ENCODE peak calls at places on chromosomes 2 and 18, in ten cellular contexts. O is prostate gland, I is stomach, C is K562, U is sigmoid colon, F is HepG2, R is HCT116, Q is endothelial cell of umbilical vein, H is suprapubic skin, V is HL-60. E is an unnamed sample.

GRCh38 chr2:36355157-36355889 is at the start of gene CRIM1:
- DNase-seq in R (peak), V (no peak), U (peak), Q (peak), O (peak), H (peak), C (peak), I (peak), F (peak), E (peak)

GRCh38 chr2:217610411-217610814 is 392.4 kb downstream of the TNS1 start:
- DNase-seq in F (no peak), C (no peak), U (no peak), O (no peak), V (no peak), I (peak), R (no peak), Q (no peak), H (no peak), E (no peak)

GRCh38 chr18:70232251-70232650 is 26.8 kb upstream of the RTTN start:
- DNase-seq in I (no peak), R (no peak), C (no peak), H (no peak), V (no peak), F (no peak), Q (no peak), U (no peak), O (no peak), E (no peak)

GRCh38 chr2:41709702-41710599 is 337.9 kb upstream of the PKDCC start:
- DNase-seq in F (no peak), Q (no peak), V (no peak), O (no peak), C (no peak), R (no peak), I (no peak), U (no peak), H (no peak), E (no peak)

GRCh38 chr2:200694071-200694470 is 108.3 kb downstream of the AOX1 start:
- DNase-seq in H (no peak), C (no peak), U (no peak), O (no peak), R (no peak), Q (no peak), I (no peak), F (no peak), V (no peak), E (no peak)

GRCh38 chr2:30272761-30273573 is 41.6 kb downstream of the LBH start:
- DNase-seq in C (no peak), U (no peak), V (no peak), Q (peak), R (no peak), H (no peak), O (no peak), I (no peak), F (no peak), E (peak)

GRCh38 chr2:37795938-37796337 is 124.5 kb upstream of the CDC42EP3 start:
- DNase-seq in R (no peak), I (no peak), C (no peak), Q (no peak), U (no peak), H (no peak), V (no peak), F (no peak), O (no peak), E (no peak)

GRCh38 chr18:52200406-52200805 is 139.6 kb upstream of the DCC start:
- DNase-seq in U (no peak), O (no peak), V (no peak), C (no peak), R (no peak), I (no peak), Q (no peak), F (no peak), H (no peak), E (no peak)

GRCh38 chr2:232545511-232546375 is 4.6 kb downstream of the TIGD1 start:
- DNase-seq in U (peak), C (no peak), F (no peak), H (no peak), O (no peak), I (no peak), Q (no peak), R (no peak), V (no peak), E (no peak)

GRCh38 chr2:202096736-202097135 is 23.7 kb downstream of the KIAA2012 start:
- DNase-seq in F (no peak), V (no peak), Q (peak), C (no peak), O (no peak), I (no peak), U (no peak), H (no peak), R (no peak), E (no peak)

GRCh38 chr2:112141623-112142001 is 3.4 kb downstream of the FBLN7 start:
- DNase-seq in Q (no peak), H (no peak), R (no peak), V (no peak), C (no peak), F (no peak), U (no peak), O (no peak), I (no peak), E (no peak)

GRCh38 chr2:74549685-74549971 is 4.1 kb downstream of the LOXL3 start:
- DNase-seq in I (no peak), C (no peak), H (no peak), V (no peak), O (no peak), U (no peak), Q (no peak), F (no peak), R (no peak), E (no peak)

GRCh38 chr2:151678849-151679248 is 55.4 kb downstream of the NEB start:
- DNase-seq in C (no peak), U (no peak), R (no peak), Q (no peak), I (no peak), V (no peak), H (no peak), F (no peak), O (no peak), E (no peak)

GRCh38 chr2:195590866-195591215 is 66.2 kb upstream of the SLC39A10 start:
- DNase-seq in O (no peak), C (no peak), Q (no peak), R (no peak), F (no peak), H (no peak), I (no peak), V (no peak), U (no peak), E (peak)

GRCh38 chr2:25161055-25161781 is 7.2 kb downstream of the POMC start:
- DNase-seq in H (no peak), I (peak), U (peak), F (no peak), O (no peak), C (no peak), Q (peak), V (no peak), R (no peak), E (peak)

GRCh38 chr2:188278388-188279092 is 13.1 kb upstream of the GULP1 start:
- DNase-seq in C (no peak), I (no peak), O (no peak), F (no peak), Q (no peak), H (no peak), R (no peak), V (no peak), U (peak), E (no peak)

GRCh38 chr18:9808530-9809241 is 77.1 kb upstream of the TXNDC2 start:
- DNase-seq in C (no peak), H (no peak), F (peak), I (no peak), R (no peak), V (no peak), Q (peak), U (peak), O (peak), E (no peak)

GRCh38 chr2:16142383-16143361 is 202.3 kb downstream of the MYCN start:
- DNase-seq in Q (no peak), O (no peak), U (no peak), V (no peak), R (no peak), C (no peak), F (no peak), H (no peak), I (peak), E (no peak)

GRCh38 chr2:206296128-206296527 is 21.7 kb downstream of the ZDBF2 start:
- DNase-seq in H (no peak), V (no peak), I (no peak), C (no peak), U (no peak), R (no peak), F (no peak), O (no peak), Q (peak), E (no peak)

GRCh38 chr2:122851972-122852531 is 1096.6 kb downstream of the TSN start:
- DNase-seq in H (no peak), I (no peak), U (no peak), O (no peak), R (no peak), Q (no peak), C (no peak), F (no peak), V (no peak), E (no peak)

GRCh38 chr2:200578778-200579177 is 7.0 kb upstream of the AOX1 start:
- DNase-seq in I (no peak), U (no peak), H (no peak), Q (peak), R (no peak), V (peak), C (no peak), F (peak), O (no peak), E (no peak)

GRCh38 chr2:149093579-149093978 is 55.1 kb downstream of the LYPD6B start:
- DNase-seq in O (no peak), R (no peak), I (no peak), H (no peak), Q (no peak), C (no peak), U (no peak), V (no peak), F (no peak), E (no peak)

GRCh38 chr2:151230627-151231026 is 31.0 kb downstream of the RBM43 start:
- DNase-seq in V (peak), O (no peak), U (no peak), I (no peak), H (no peak), Q (no peak), C (no peak), F (no peak), R (no peak), E (no peak)

GRCh38 chr18:30527226-30527625 is 515.3 kb downstream of the DSC3 start:
- DNase-seq in F (no peak), H (no peak), V (no peak), O (no peak), C (no peak), I (no peak), R (no peak), Q (no peak), U (no peak), E (no peak)

GRCh38 chr18:6650756-6651155 is 78.8 kb upstream of the ARHGAP28 start:
- DNase-seq in R (no peak), H (no peak), C (no peak), O (no peak), U (no peak), F (no peak), Q (no peak), V (no peak), I (no peak), E (no peak)

GRCh38 chr2:135050684-135051083 is 1.4 kb upstream of the RAB3GAP1 start:
- DNase-seq in R (no peak), F (no peak), I (peak), H (no peak), Q (no peak), C (no peak), V (no peak), U (no peak), O (peak), E (no peak)

GRCh38 chr2:174561283-174562275 is 36.0 kb downstream of the WIPF1 start:
- DNase-seq in R (no peak), C (no peak), Q (peak), F (no peak), O (peak), I (peak), V (no peak), H (no peak), U (peak), E (peak)

GRCh38 chr18:10565835-10566234 is 40.0 kb downstream of the NAPG start:
- DNase-seq in H (no peak), O (no peak), R (no peak), U (no peak), F (no peak), Q (no peak), V (peak), C (no peak), I (no peak), E (no peak)

GRCh38 chr2:207478572-207478971 is 51.2 kb upstream of the CREB1 start:
- DNase-seq in I (no peak), C (no peak), O (no peak), F (no peak), H (no peak), Q (no peak), U (no peak), R (no peak), V (peak), E (no peak)

GRCh38 chr2:233133239-233133638 is 73.1 kb downstream of the INPP5D start:
- DNase-seq in V (no peak), O (no peak), I (no peak), C (no peak), U (no peak), R (no peak), Q (no peak), F (no peak), H (peak), E (no peak)

GRCh38 chr2:23620841-23621341 is 235.9 kb downstream of the KLHL29 start:
- DNase-seq in C (no peak), U (peak), Q (no peak), I (no peak), V (no peak), F (no peak), R (no peak), O (no peak), H (no peak), E (peak)

GRCh38 chr2:650343-651310 is 26.6 kb downstream of the TMEM18 start:
- DNase-seq in O (no peak), R (no peak), U (peak), C (no peak), V (no peak), Q (no peak), I (peak), F (no peak), H (no peak), E (no peak)

GRCh38 chr2:71801969-71802368 is 345.7 kb downstream of the CYP26B1 start:
- DNase-seq in U (peak), C (peak), H (peak), V (no peak), F (peak), I (no peak), R (peak), Q (peak), O (no peak), E (peak)

GRCh38 chr2:180125245-180125962 is 118.3 kb upstream of the CWC22 start:
- DNase-seq in Q (peak), R (peak), O (peak), V (peak), H (peak), I (peak), U (peak), F (peak), C (no peak), E (peak)

GRCh38 chr2:7357993-7358392 is 440.8 kb downstream of the RNF144A start:
- DNase-seq in H (no peak), R (no peak), F (no peak), O (no peak), I (no peak), U (no peak), C (peak), V (no peak), Q (no peak), E (no peak)

GRCh38 chr2:212249451-212249850 is 289.2 kb downstream of the ERBB4 start:
- DNase-seq in C (no peak), I (no peak), H (no peak), V (no peak), U (no peak), R (no peak), O (no peak), Q (peak), F (no peak), E (no peak)

GRCh38 chr2:230525682-230526081 is 109.7 kb downstream of the SP100 start:
- DNase-seq in U (no peak), C (no peak), I (no peak), V (no peak), Q (no peak), O (no peak), F (peak), R (no peak), H (no peak), E (no peak)

GRCh38 chr2:70946832-70947442 is 11.2 kb downstream of the ATP6V1B1 start:
- DNase-seq in H (peak), V (no peak), I (peak), C (peak), U (peak), Q (peak), F (peak), O (no peak), R (peak), E (peak)

GRCh38 chr2:197072533-197072932 is 146.0 kb upstream of the PGAP1 start:
- DNase-seq in F (no peak), U (no peak), O (no peak), C (no peak), R (no peak), Q (no peak), V (no peak), I (no peak), H (no peak), E (no peak)

GRCh38 chr2:197071790-197072436 is 145.4 kb upstream of the PGAP1 start:
- DNase-seq in I (no peak), F (no peak), O (no peak), R (no peak), U (no peak), V (no peak), Q (no peak), C (no peak), H (no peak), E (no peak)

GRCh38 chr2:197073701-197074433 is 147.4 kb upstream of the PGAP1 start:
- DNase-seq in R (no peak), Q (peak), I (peak), H (no peak), V (no peak), O (no peak), C (no peak), U (peak), F (no peak), E (no peak)

GRCh38 chr2:197075286-197075685 is 148.8 kb upstream of the PGAP1 start:
- DNase-seq in Q (no peak), H (no peak), R (no peak), U (no peak), F (no peak), C (no peak), I (no peak), V (no peak), O (no peak), E (no peak)

GRCh38 chr2:197073270-197073669 is 146.8 kb upstream of the PGAP1 start:
- DNase-seq in V (no peak), H (no peak), C (no peak), R (no peak), F (no peak), U (no peak), O (no peak), Q (no peak), I (no peak), E (no peak)
- H3K27ac ChIP-seq in V (no peak), H (no peak), C (no peak), R (no peak), F (no peak), U (no peak), O (no peak), Q (no peak), I (no peak), E (no peak)

GRCh38 chr18:49778826-49779465 is 34.4 kb downstream of the ACAA2 start:
- DNase-seq in R (no peak), O (no peak), U (no peak), V (no peak), Q (no peak), C (no peak), H (no peak), I (no peak), F (no peak), E (no peak)
- TF ChIP-seq POLR2AphosphoS5 in R (no peak), O (no peak), U (no peak), V (no peak), Q (no peak), C (no peak), H (no peak), I (no peak), F (no peak), E (no peak)

DNA sequence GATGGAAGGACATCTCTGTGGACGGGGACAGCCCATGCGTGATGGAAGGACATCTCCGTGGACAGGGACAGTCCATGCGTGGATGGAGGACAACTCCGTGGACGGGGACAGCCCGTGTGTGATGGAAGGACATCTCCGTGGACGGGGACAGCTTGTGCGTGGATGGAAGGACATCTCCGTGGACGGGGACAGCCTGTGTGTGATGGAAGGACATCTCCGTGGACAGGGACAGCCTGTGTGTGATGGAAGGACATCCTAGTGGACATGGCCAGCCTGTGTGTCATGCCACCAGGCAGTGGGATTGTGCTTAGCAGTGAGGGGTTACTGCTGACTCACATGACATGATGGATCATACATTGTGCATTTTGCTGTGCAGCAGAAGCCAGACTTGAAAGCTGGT is 30.0 kb upstream of the NFATC1 start:
- DNase-seq in I (no peak), R (no peak), Q (no peak), F (no peak), V (no peak), U (no peak), H (no peak), C (no peak), O (no peak), E (no peak)
- H3K27ac ChIP-seq in I (no peak), R (no peak), Q (no peak), F (no peak), V (no peak), U (no peak), H (no peak), C (no peak), O (no peak), E (no peak)

GRCh38 chr2:85324639-85325465 is 2.9 kb downstream of the TGOLN2 start:
- DNase-seq in U (peak), R (no peak), O (no peak), F (peak), I (no peak), C (no peak), V (no peak), H (peak), Q (peak), E (peak)

GRCh38 chr2:85325466-85325811 is 2.4 kb downstream of the TGOLN2 start:
- DNase-seq in U (no peak), F (no peak), Q (no peak), C (no peak), V (no peak), R (no peak), I (no peak), H (no peak), O (no peak), E (no peak)

GRCh38 chr2:85326946-85327756 is 638 bp downstream of the TGOLN2 start:
- DNase-seq in V (no peak), H (peak), Q (peak), O (peak), F (no peak), I (peak), R (no peak), C (no peak), U (peak), E (peak)

GRCh38 chr2:85327757-85328617 is at the start of gene TGOLN2:
- DNase-seq in U (peak), C (peak), R (peak), V (peak), Q (peak), O (peak), H (peak), F (peak), I (peak), E (peak)

DNA sequence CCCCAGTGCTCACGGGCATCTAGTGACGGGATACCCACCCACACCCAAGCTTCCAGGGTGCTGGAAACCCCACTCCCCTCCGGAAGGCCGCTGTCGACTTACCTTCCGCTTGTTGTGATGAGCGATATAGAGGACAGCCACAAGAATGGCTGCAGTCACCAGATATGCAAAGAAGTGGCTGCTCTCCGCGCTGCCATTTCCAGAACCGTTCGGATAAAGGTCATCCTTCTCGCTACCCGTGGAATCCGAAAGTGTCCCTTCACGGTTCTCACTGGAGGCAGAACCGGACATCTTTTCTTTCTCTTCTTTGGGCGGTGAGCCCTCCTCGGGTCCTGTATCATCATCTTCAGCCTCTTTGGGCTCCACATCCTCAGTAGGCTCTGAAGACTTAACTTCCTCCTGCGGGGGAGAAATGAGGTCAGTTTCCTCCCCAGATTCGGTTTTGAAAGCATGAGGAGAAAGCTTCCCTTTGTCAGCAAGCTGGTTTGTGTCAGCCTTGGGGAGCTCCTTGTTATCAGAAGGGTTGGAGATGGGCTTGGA is 1.3 kb downstream of the TGOLN2 start:
- DNase-seq in V (no peak), H (no peak), Q (peak), F (peak), I (no peak), U (no peak), C (no peak), O (no peak), R (no peak), E (peak)
- TF ChIP-seq POLR2AphosphoS5 in V (no peak), H (no peak), Q (peak), F (no peak), I (no peak), U (no peak), C (no peak), O (no peak), R (no peak), E (peak)

GRCh38 chr2:44777542-44777941 is 164.0 kb upstream of the SIX3 start:
- DNase-seq in F (no peak), V (no peak), U (no peak), H (no peak), I (no peak), Q (no peak), C (peak), O (no peak), R (no peak), E (peak)
- H3K27ac ChIP-seq in F (no peak), V (no peak), U (no peak), H (no peak), I (no peak), Q (no peak), C (no peak), O (no peak), R (no peak), E (no peak)

GRCh38 chr18:49548266-49548665 is 13.6 kb upstream of the LIPG start:
- DNase-seq in H (no peak), I (no peak), C (no peak), V (no peak), O (no peak), U (no peak), R (peak), F (peak), Q (no peak), E (no peak)
- TF ChIP-seq POLR2AphosphoS5 in H (no peak), I (no peak), C (no peak), V (no peak), O (no peak), U (no peak), R (no peak), F (no peak), Q (no peak), E (no peak)

GRCh38 chr18:3590096-3590655 is 140.2 kb downstream of the TGIF1 start:
- DNase-seq in C (no peak), R (no peak), V (no peak), H (no peak), U (no peak), F (no peak), Q (no peak), O (no peak), I (no peak), E (no peak)
- H3K27ac ChIP-seq in C (no peak), R (no peak), V (no peak), H (no peak), U (no peak), F (no peak), Q (no peak), O (no peak), I (no peak), E (no peak)